ENCODE peak calls at places on chromosome 17, in six cellular contexts. One of them, this sample, is unnamed.

GRCh38 chr17:34580685-34581445 is 1.5 kb downstream of the TMEM132E start:
- DNase-seq in A549: no peak
- DNase-seq in choroid plexus epithelial cell: no peak
- DNase-seq in uterus: no peak
- DNase-seq in endodermal cell: peak
- DNase-seq in fibroblast of lung: no peak
- DNase-seq in this sample: no peak

GRCh38 chr17:4738136-4739121 is 1.2 kb upstream of the ZMYND15 start:
- DNase-seq in fibroblast of lung: no peak
- DNase-seq in uterus: no peak
- DNase-seq in A549: no peak
- DNase-seq in endodermal cell: peak
- DNase-seq in choroid plexus epithelial cell: no peak
- DNase-seq in this sample: no peak

GRCh38 chr17:3865166-3865565 is 19.1 kb upstream of the NCBP3 start:
- DNase-seq in A549: no peak
- DNase-seq in fibroblast of lung: peak
- DNase-seq in uterus: no peak
- DNase-seq in choroid plexus epithelial cell: peak
- DNase-seq in endodermal cell: no peak
- DNase-seq in this sample: peak

GRCh38 chr17:35982409-35983191 is 1.3 kb upstream of the CCL16 start:
- DNase-seq in uterus: no peak
- DNase-seq in A549: no peak
- DNase-seq in endodermal cell: no peak
- DNase-seq in choroid plexus epithelial cell: no peak
- DNase-seq in fibroblast of lung: no peak
- DNase-seq in this sample: no peak

GRCh38 chr17:21351366-21352065 is 24.6 kb upstream of the KCNJ12 start:
- DNase-seq in choroid plexus epithelial cell: no peak
- DNase-seq in endodermal cell: no peak
- DNase-seq in uterus: no peak
- DNase-seq in A549: no peak
- DNase-seq in fibroblast of lung: no peak
- DNase-seq in this sample: no peak

GRCh38 chr17:72839086-72839728 is 253.3 kb downstream of the SLC39A11 start:
- DNase-seq in A549: no peak
- DNase-seq in choroid plexus epithelial cell: no peak
- DNase-seq in uterus: no peak
- DNase-seq in endodermal cell: no peak
- DNase-seq in fibroblast of lung: peak
- DNase-seq in this sample: no peak

GRCh38 chr17:19759934-19760530 is 11.9 kb upstream of the ALDH3A1 start:
- DNase-seq in endodermal cell: no peak
- DNase-seq in fibroblast of lung: no peak
- DNase-seq in A549: no peak
- DNase-seq in uterus: no peak
- DNase-seq in choroid plexus epithelial cell: no peak
- DNase-seq in this sample: no peak

GRCh38 chr17:82330322-82331239 is 3.0 kb downstream of the SECTM1 start:
- DNase-seq in fibroblast of lung: peak
- DNase-seq in endodermal cell: no peak
- DNase-seq in uterus: no peak
- DNase-seq in A549: no peak
- DNase-seq in choroid plexus epithelial cell: peak
- DNase-seq in this sample: peak

GRCh38 chr17:77254961-77255741 is 114.4 kb downstream of the SEC14L1 start:
- DNase-seq in endodermal cell: peak
- DNase-seq in choroid plexus epithelial cell: peak
- DNase-seq in fibroblast of lung: peak
- DNase-seq in A549: peak
- DNase-seq in uterus: no peak
- DNase-seq in this sample: peak

GRCh38 chr17:65198653-65199382 is 61.6 kb downstream of the RGS9 start:
- DNase-seq in A549: peak
- DNase-seq in choroid plexus epithelial cell: peak
- DNase-seq in fibroblast of lung: peak
- DNase-seq in endodermal cell: peak
- DNase-seq in uterus: no peak
- DNase-seq in this sample: peak

GRCh38 chr17:61926831-61927210 is 961 bp downstream of the INTS2 start:
- DNase-seq in endodermal cell: no peak
- DNase-seq in choroid plexus epithelial cell: no peak
- DNase-seq in uterus: no peak
- DNase-seq in fibroblast of lung: peak
- DNase-seq in A549: no peak
- DNase-seq in this sample: peak

GRCh38 chr17:21190078-21190477 is 23.9 kb downstream of the TMEM11 start:
- DNase-seq in choroid plexus epithelial cell: no peak
- DNase-seq in uterus: no peak
- DNase-seq in endodermal cell: no peak
- DNase-seq in A549: no peak
- DNase-seq in fibroblast of lung: no peak
- DNase-seq in this sample: no peak

GRCh38 chr17:33267279-33267790 is 25.8 kb downstream of the ASIC2 start:
- DNase-seq in choroid plexus epithelial cell: peak
- DNase-seq in uterus: no peak
- DNase-seq in A549: peak
- DNase-seq in endodermal cell: no peak
- DNase-seq in fibroblast of lung: peak
- DNase-seq in this sample: peak

GRCh38 chr17:83203472-83204221 is 124.2 kb downstream of the METRNL start:
- DNase-seq in fibroblast of lung: no peak
- DNase-seq in uterus: peak
- DNase-seq in A549: no peak
- DNase-seq in endodermal cell: no peak
- DNase-seq in choroid plexus epithelial cell: no peak
- DNase-seq in this sample: no peak

GRCh38 chr17:62581769-62582168 is 45.7 kb upstream of the MRC2 start:
- DNase-seq in fibroblast of lung: peak
- DNase-seq in endodermal cell: no peak
- DNase-seq in A549: no peak
- DNase-seq in uterus: no peak
- DNase-seq in choroid plexus epithelial cell: no peak
- DNase-seq in this sample: no peak

GRCh38 chr17:64178011-64178825 is 48.3 kb upstream of the ERN1 start:
- DNase-seq in A549: no peak
- DNase-seq in endodermal cell: no peak
- DNase-seq in choroid plexus epithelial cell: no peak
- DNase-seq in fibroblast of lung: peak
- DNase-seq in uterus: no peak
- DNase-seq in this sample: no peak

GRCh38 chr17:60559995-60560859 is 34.2 kb upstream of the APPBP2 start:
- DNase-seq in uterus: no peak
- DNase-seq in fibroblast of lung: no peak
- DNase-seq in endodermal cell: no peak
- DNase-seq in A549: no peak
- DNase-seq in choroid plexus epithelial cell: no peak
- DNase-seq in this sample: no peak

GRCh38 chr17:50637829-50638571 is 3.3 kb downstream of the ABCC3 start:
- DNase-seq in endodermal cell: no peak
- DNase-seq in choroid plexus epithelial cell: no peak
- DNase-seq in fibroblast of lung: no peak
- DNase-seq in uterus: no peak
- DNase-seq in A549: no peak
- DNase-seq in this sample: no peak

GRCh38 chr17:55420776-55421178 is 858 bp downstream of the MMD start:
- DNase-seq in endodermal cell: peak
- DNase-seq in choroid plexus epithelial cell: no peak
- DNase-seq in uterus: peak
- DNase-seq in fibroblast of lung: peak
- DNase-seq in A549: peak
- DNase-seq in this sample: no peak

GRCh38 chr17:74850914-74851313 is 8.8 kb downstream of the GRIN2C start:
- DNase-seq in A549: no peak
- DNase-seq in endodermal cell: no peak
- DNase-seq in choroid plexus epithelial cell: no peak
- DNase-seq in uterus: no peak
- DNase-seq in fibroblast of lung: no peak
- DNase-seq in this sample: no peak

GRCh38 chr17:77726549-77726957 is 231.9 kb upstream of the TNRC6C start:
- DNase-seq in uterus: no peak
- DNase-seq in A549: no peak
- DNase-seq in choroid plexus epithelial cell: no peak
- DNase-seq in fibroblast of lung: no peak
- DNase-seq in endodermal cell: peak
- DNase-seq in this sample: no peak

GRCh38 chr17:81714412-81715106 is 2.5 kb downstream of the SLC25A10 start:
- DNase-seq in uterus: peak
- DNase-seq in A549: no peak
- DNase-seq in choroid plexus epithelial cell: no peak
- DNase-seq in endodermal cell: no peak
- DNase-seq in fibroblast of lung: no peak
- DNase-seq in this sample: no peak

GRCh38 chr17:72420775-72421127 is 299.9 kb downstream of the SOX9 start:
- DNase-seq in choroid plexus epithelial cell: no peak
- DNase-seq in fibroblast of lung: no peak
- DNase-seq in uterus: no peak
- DNase-seq in endodermal cell: no peak
- DNase-seq in A549: no peak
- DNase-seq in this sample: no peak

GRCh38 chr17:57407287-57408063 is 151.2 kb downstream of the MSI2 start:
- DNase-seq in endodermal cell: no peak
- DNase-seq in fibroblast of lung: peak
- DNase-seq in choroid plexus epithelial cell: no peak
- DNase-seq in A549: no peak
- DNase-seq in uterus: no peak
- DNase-seq in this sample: peak
- H3K4me3 ChIP-seq in endodermal cell: no peak
- H3K4me3 ChIP-seq in fibroblast of lung: no peak
- H3K4me3 ChIP-seq in choroid plexus epithelial cell: no peak
- H3K4me3 ChIP-seq in A549: no peak
- H3K4me3 ChIP-seq in uterus: no peak
- H3K4me3 ChIP-seq in this sample: no peak

DNA sequence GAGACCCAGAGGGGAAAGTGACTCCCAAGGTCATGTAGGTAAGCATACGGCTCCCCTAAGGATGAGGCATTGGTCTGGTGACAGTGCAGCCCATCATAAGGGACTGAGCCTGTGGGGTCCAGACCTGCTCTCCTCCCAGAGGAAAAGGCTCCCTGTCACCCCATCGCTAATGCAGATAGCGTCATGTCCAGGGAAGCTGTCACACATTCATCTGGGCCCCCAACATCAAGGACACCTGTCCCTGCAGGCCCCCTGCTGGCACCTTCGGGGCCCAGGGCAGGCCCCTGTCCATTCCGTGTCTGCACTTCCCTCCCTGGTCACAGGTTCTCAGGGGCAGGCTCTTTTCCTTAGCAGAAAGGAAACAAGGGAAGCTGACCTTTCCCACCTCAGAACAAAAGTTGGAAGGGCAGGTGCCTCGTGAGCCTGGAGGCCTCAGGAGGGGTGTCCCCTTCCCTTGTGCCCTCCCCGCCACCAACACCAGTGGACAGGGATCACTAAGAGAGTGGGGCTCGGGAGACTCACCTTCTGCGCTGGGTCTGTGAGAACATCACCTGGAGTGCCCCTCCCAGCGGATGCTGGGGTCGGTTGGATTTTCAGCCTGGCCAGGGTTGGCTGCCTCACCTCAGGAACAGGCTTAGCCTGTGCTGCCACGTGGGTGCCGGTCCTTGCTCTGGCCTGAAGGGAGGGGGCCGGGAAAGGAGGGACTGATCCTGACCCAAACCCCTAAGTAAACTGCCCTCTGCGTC is 17.3 kb upstream of the LASP1NB start:
- DNase-seq in choroid plexus epithelial cell: no peak
- DNase-seq in uterus: no peak
- DNase-seq in fibroblast of lung: no peak
- DNase-seq in A549: no peak
- DNase-seq in endodermal cell: peak
- DNase-seq in this sample: no peak
- TF ChIP-seq CTCF in choroid plexus epithelial cell: no peak
- TF ChIP-seq CTCF in uterus: no peak
- TF ChIP-seq CTCF in fibroblast of lung: no peak
- TF ChIP-seq CTCF in A549: no peak
- TF ChIP-seq CTCF in endodermal cell: no peak
- TF ChIP-seq CTCF in this sample: no peak

GRCh38 chr17:66829883-66830282 is 5.0 kb upstream of the CACNG5 start:
- DNase-seq in uterus: no peak
- DNase-seq in fibroblast of lung: no peak
- DNase-seq in A549: no peak
- DNase-seq in endodermal cell: no peak
- DNase-seq in choroid plexus epithelial cell: no peak
- DNase-seq in this sample: no peak
- H3K4me3 ChIP-seq in uterus: no peak
- H3K4me3 ChIP-seq in fibroblast of lung: no peak
- H3K4me3 ChIP-seq in A549: no peak
- H3K4me3 ChIP-seq in endodermal cell: no peak
- H3K4me3 ChIP-seq in choroid plexus epithelial cell: no peak
- H3K4me3 ChIP-seq in this sample: no peak

DNA sequence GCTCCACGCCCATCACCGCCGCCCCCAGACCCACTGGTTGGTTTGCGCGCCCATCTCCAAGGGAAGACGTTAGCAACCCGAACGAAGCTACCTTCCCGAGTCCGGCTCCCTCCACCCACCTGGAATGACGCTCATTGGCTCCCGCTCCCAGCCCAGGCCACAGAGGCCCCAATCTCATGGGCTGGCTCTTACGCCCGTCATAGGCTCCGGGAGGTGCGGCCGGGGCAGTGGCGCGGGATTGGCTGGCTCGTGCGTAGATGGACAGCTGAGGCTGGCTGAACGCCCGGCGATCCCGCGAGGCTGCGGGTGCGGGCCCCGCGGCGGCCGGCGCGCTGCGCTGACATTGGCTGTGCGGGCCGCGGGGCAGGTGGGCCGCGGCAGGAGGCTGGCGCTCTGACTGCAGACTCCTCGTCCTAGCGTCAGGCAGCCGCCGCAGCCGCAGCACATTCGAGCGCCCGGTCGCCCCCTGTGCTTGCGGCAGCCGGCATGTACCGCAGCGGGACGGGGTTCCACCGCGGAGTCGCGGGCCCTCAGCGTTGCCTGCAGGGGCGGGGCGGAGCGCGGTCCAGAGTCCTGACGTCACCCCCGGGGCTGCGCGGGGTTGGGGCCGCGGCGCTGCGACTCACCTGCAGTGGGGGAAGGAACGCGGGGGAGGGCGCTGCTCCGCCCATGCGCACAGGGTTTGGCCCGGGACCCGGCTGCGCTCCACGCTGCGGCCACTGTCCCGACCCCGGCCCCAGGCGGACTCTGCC is 453 bp upstream of the MYH10 start:
- DNase-seq in choroid plexus epithelial cell: peak
- DNase-seq in A549: peak
- DNase-seq in fibroblast of lung: peak
- DNase-seq in endodermal cell: peak
- DNase-seq in uterus: peak
- DNase-seq in this sample: peak
- TF ChIP-seq CTCF in choroid plexus epithelial cell: no peak
- TF ChIP-seq CTCF in A549: peak
- TF ChIP-seq CTCF in fibroblast of lung: no peak
- TF ChIP-seq CTCF in endodermal cell: peak
- TF ChIP-seq CTCF in uterus: peak
- TF ChIP-seq CTCF in this sample: no peak

GRCh38 chr17:16287563-16288027 is 65.7 kb downstream of the CENPV start:
- DNase-seq in choroid plexus epithelial cell: peak
- DNase-seq in A549: no peak
- DNase-seq in uterus: no peak
- DNase-seq in endodermal cell: no peak
- DNase-seq in fibroblast of lung: peak
- DNase-seq in this sample: peak
- H3K4me3 ChIP-seq in choroid plexus epithelial cell: no peak
- H3K4me3 ChIP-seq in A549: no peak
- H3K4me3 ChIP-seq in uterus: no peak
- H3K4me3 ChIP-seq in endodermal cell: no peak
- H3K4me3 ChIP-seq in fibroblast of lung: no peak
- H3K4me3 ChIP-seq in this sample: no peak